ENCODE peak calls at places on chromosomes 7 and 10, in five cellular contexts. One of them, this sample, is unnamed.

GRCh38 chr7:97187067-97187466 is 69.6 kb downstream of the SDHAF3 start:
- DNase-seq in CD8-positive, alpha-beta memory T cell: no peak
- DNase-seq in colonic mucosa: no peak
- DNase-seq in fibroblast of the aortic adventitia: peak; percentile 43
- DNase-seq in spleen: no peak
- DNase-seq in this sample: peak; percentile 60

GRCh38 chr10:68088744-68089143 is 13.7 kb upstream of the HERC4 start:
- DNase-seq in CD8-positive, alpha-beta memory T cell: no peak
- DNase-seq in colonic mucosa: no peak
- DNase-seq in fibroblast of the aortic adventitia: peak; percentile 30
- DNase-seq in spleen: no peak
- DNase-seq in this sample: peak; percentile 43

GRCh38 chr7:74345970-74346369 is 56.8 kb downstream of the CLIP2 start:
- DNase-seq in CD8-positive, alpha-beta memory T cell: no peak
- DNase-seq in colonic mucosa: no peak
- DNase-seq in fibroblast of the aortic adventitia: no peak
- DNase-seq in spleen: no peak
- DNase-seq in this sample: no peak

GRCh38 chr10:112838784-112839481 is 111.1 kb upstream of the TCF7L2 start:
- DNase-seq in CD8-positive, alpha-beta memory T cell: no peak
- DNase-seq in colonic mucosa: no peak
- DNase-seq in fibroblast of the aortic adventitia: no peak
- DNase-seq in spleen: no peak
- DNase-seq in this sample: no peak

GRCh38 chr7:103124429-103124979 is 24.4 kb downstream of the NAPEPLD start:
- DNase-seq in CD8-positive, alpha-beta memory T cell: no peak
- DNase-seq in colonic mucosa: no peak
- DNase-seq in fibroblast of the aortic adventitia: no peak
- DNase-seq in spleen: no peak
- DNase-seq in this sample: no peak

GRCh38 chr10:22683995-22684305 is 30.4 kb downstream of the PIP4K2A start:
- DNase-seq in CD8-positive, alpha-beta memory T cell: no peak
- DNase-seq in colonic mucosa: no peak
- DNase-seq in fibroblast of the aortic adventitia: no peak
- DNase-seq in spleen: no peak
- DNase-seq in this sample: no peak

GRCh38 chr10:71684356-71685173 is 35.0 kb downstream of the C10orf105 start:
- DNase-seq in CD8-positive, alpha-beta memory T cell: no peak
- DNase-seq in colonic mucosa: peak; percentile 48
- DNase-seq in fibroblast of the aortic adventitia: no peak
- DNase-seq in spleen: no peak
- DNase-seq in this sample: no peak

GRCh38 chr10:110631934-110632333 is 12.2 kb upstream of the RBM20 start:
- DNase-seq in CD8-positive, alpha-beta memory T cell: no peak
- DNase-seq in colonic mucosa: no peak
- DNase-seq in fibroblast of the aortic adventitia: no peak
- DNase-seq in spleen: no peak
- DNase-seq in this sample: no peak

GRCh38 chr10:132970641-132971438 is 28.5 kb upstream of the CFAP46 start:
- DNase-seq in CD8-positive, alpha-beta memory T cell: no peak
- DNase-seq in colonic mucosa: no peak
- DNase-seq in fibroblast of the aortic adventitia: no peak
- DNase-seq in spleen: peak; percentile 61
- DNase-seq in this sample: no peak

GRCh38 chr10:69439350-69439739 is 11.9 kb upstream of the TSPAN15 start:
- DNase-seq in CD8-positive, alpha-beta memory T cell: no peak
- DNase-seq in colonic mucosa: peak; percentile 80
- DNase-seq in fibroblast of the aortic adventitia: no peak
- DNase-seq in spleen: peak; percentile 75
- DNase-seq in this sample: no peak

GRCh38 chr7:158950914-158951635 is 94.7 kb downstream of the DYNC2I1 start:
- DNase-seq in CD8-positive, alpha-beta memory T cell: no peak
- DNase-seq in colonic mucosa: no peak
- DNase-seq in fibroblast of the aortic adventitia: peak; percentile 18
- DNase-seq in spleen: no peak
- DNase-seq in this sample: peak; percentile 40

GRCh38 chr10:11144626-11145497 is 127.2 kb downstream of the CELF2 start:
- DNase-seq in CD8-positive, alpha-beta memory T cell: no peak
- DNase-seq in colonic mucosa: no peak
- DNase-seq in fibroblast of the aortic adventitia: no peak
- DNase-seq in spleen: no peak
- DNase-seq in this sample: no peak

GRCh38 chr7:128042027-128042426 is 10.8 kb upstream of the LRRC4 start:
- DNase-seq in CD8-positive, alpha-beta memory T cell: no peak
- DNase-seq in colonic mucosa: no peak
- DNase-seq in fibroblast of the aortic adventitia: no peak
- DNase-seq in spleen: no peak
- DNase-seq in this sample: no peak

GRCh38 chr10:131577786-131578471 is 266.4 kb upstream of the TCERG1L start:
- DNase-seq in CD8-positive, alpha-beta memory T cell: no peak
- DNase-seq in colonic mucosa: peak; percentile 10
- DNase-seq in fibroblast of the aortic adventitia: no peak
- DNase-seq in spleen: peak; percentile 71
- DNase-seq in this sample: no peak

GRCh38 chr7:157684596-157685429 is 348.0 kb downstream of the DNAJB6 start:
- DNase-seq in CD8-positive, alpha-beta memory T cell: no peak
- DNase-seq in colonic mucosa: no peak
- DNase-seq in fibroblast of the aortic adventitia: no peak
- DNase-seq in spleen: peak; percentile 63
- DNase-seq in this sample: no peak

GRCh38 chr7:141242568-141242967 is 168.7 kb downstream of the TMEM178B start:
- DNase-seq in CD8-positive, alpha-beta memory T cell: no peak
- DNase-seq in colonic mucosa: no peak
- DNase-seq in fibroblast of the aortic adventitia: no peak
- DNase-seq in spleen: no peak
- DNase-seq in this sample: no peak

GRCh38 chr7:135493362-135493761 is 16.5 kb downstream of the CNOT4 start:
- DNase-seq in CD8-positive, alpha-beta memory T cell: no peak
- DNase-seq in colonic mucosa: no peak
- DNase-seq in fibroblast of the aortic adventitia: peak; percentile 15
- DNase-seq in spleen: no peak
- DNase-seq in this sample: peak; percentile 60

GRCh38 chr10:75408512-75408881 is 6.9 kb upstream of the ZNF503 start:
- DNase-seq in CD8-positive, alpha-beta memory T cell: no peak
- DNase-seq in colonic mucosa: peak; percentile 38
- DNase-seq in fibroblast of the aortic adventitia: no peak
- DNase-seq in spleen: no peak
- DNase-seq in this sample: no peak

GRCh38 chr10:75407716-75408511 is 6.3 kb upstream of the ZNF503 start:
- DNase-seq in CD8-positive, alpha-beta memory T cell: no peak
- DNase-seq in colonic mucosa: peak; percentile 56
- DNase-seq in fibroblast of the aortic adventitia: peak; percentile 60
- DNase-seq in spleen: no peak
- DNase-seq in this sample: no peak

GRCh38 chr10:75407296-75407715 is 5.7 kb upstream of the ZNF503 start:
- DNase-seq in CD8-positive, alpha-beta memory T cell: no peak
- DNase-seq in colonic mucosa: no peak
- DNase-seq in fibroblast of the aortic adventitia: no peak
- DNase-seq in spleen: no peak
- DNase-seq in this sample: no peak

GRCh38 chr10:75410135-75410787 is 8.7 kb upstream of the ZNF503 start:
- DNase-seq in CD8-positive, alpha-beta memory T cell: no peak
- DNase-seq in colonic mucosa: no peak
- DNase-seq in fibroblast of the aortic adventitia: peak; percentile 12
- DNase-seq in spleen: no peak
- DNase-seq in this sample: no peak

GRCh38 chr10:75408911-75409885 is 7.6 kb upstream of the ZNF503 start:
- DNase-seq in CD8-positive, alpha-beta memory T cell: no peak
- DNase-seq in colonic mucosa: peak; percentile 79
- DNase-seq in fibroblast of the aortic adventitia: peak; percentile 46
- DNase-seq in spleen: peak; percentile 88
- DNase-seq in this sample: peak; percentile 56
- H3K4me3 ChIP-seq in CD8-positive, alpha-beta memory T cell: peak overlapping the region; percentile 41
- H3K4me3 ChIP-seq in colonic mucosa: peak overlapping the region; percentile 64
- H3K4me3 ChIP-seq in fibroblast of the aortic adventitia: peak overlapping the region; percentile 78
- H3K4me3 ChIP-seq in spleen: peak overlapping the region; percentile 29
- H3K4me3 ChIP-seq in this sample: peak overlapping the region; percentile 77

GRCh38 chr7:2523461-2523905 is 3.9 kb downstream of the LFNG start:
- DNase-seq in CD8-positive, alpha-beta memory T cell: no peak
- DNase-seq in colonic mucosa: peak; percentile 70
- DNase-seq in fibroblast of the aortic adventitia: no peak
- DNase-seq in spleen: peak; percentile 86
- DNase-seq in this sample: no peak

GRCh38 chr7:2525161-2525930 is 5.8 kb downstream of the LFNG start:
- DNase-seq in CD8-positive, alpha-beta memory T cell: no peak
- DNase-seq in colonic mucosa: no peak
- DNase-seq in fibroblast of the aortic adventitia: no peak
- DNase-seq in spleen: peak; percentile 87
- DNase-seq in this sample: no peak

GRCh38 chr7:2525931-2526630 is 6.5 kb downstream of the LFNG start:
- DNase-seq in CD8-positive, alpha-beta memory T cell: no peak
- DNase-seq in colonic mucosa: peak; percentile 46
- DNase-seq in fibroblast of the aortic adventitia: no peak
- DNase-seq in spleen: peak; percentile 81
- DNase-seq in this sample: no peak

GRCh38 chr7:2523941-2524807 is 4.6 kb downstream of the LFNG start:
- DNase-seq in CD8-positive, alpha-beta memory T cell: no peak
- DNase-seq in colonic mucosa: peak; percentile 97
- DNase-seq in fibroblast of the aortic adventitia: peak; percentile 26
- DNase-seq in spleen: peak; percentile 86
- DNase-seq in this sample: peak; percentile 57

DNA sequence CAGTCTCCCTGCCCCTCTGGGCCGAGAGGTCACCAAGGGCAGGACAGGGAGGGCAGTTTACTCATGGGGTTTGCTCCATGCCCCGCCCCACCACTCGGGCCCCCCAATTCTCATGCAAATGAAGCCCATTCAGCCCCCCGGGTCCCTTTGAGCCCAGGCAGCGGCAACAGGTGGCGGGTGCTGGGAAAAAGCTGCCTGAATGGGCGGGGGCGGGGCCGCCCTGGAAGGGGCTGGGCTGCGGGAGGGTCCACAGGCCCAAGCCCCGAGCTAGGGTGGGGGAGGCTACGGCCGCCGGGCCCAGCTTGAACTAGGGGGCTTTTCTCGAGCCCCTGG is 5.2 kb downstream of the LFNG start:
- DNase-seq in CD8-positive, alpha-beta memory T cell: no peak
- DNase-seq in colonic mucosa: no peak
- DNase-seq in fibroblast of the aortic adventitia: no peak
- DNase-seq in spleen: no peak
- DNase-seq in this sample: no peak
- H3K4me3 ChIP-seq in CD8-positive, alpha-beta memory T cell: no peak overlapping the region
- H3K4me3 ChIP-seq in colonic mucosa: no peak overlapping the region
- H3K4me3 ChIP-seq in fibroblast of the aortic adventitia: no peak overlapping the region
- H3K4me3 ChIP-seq in spleen: no peak overlapping the region
- H3K4me3 ChIP-seq in this sample: no peak overlapping the region

DNA sequence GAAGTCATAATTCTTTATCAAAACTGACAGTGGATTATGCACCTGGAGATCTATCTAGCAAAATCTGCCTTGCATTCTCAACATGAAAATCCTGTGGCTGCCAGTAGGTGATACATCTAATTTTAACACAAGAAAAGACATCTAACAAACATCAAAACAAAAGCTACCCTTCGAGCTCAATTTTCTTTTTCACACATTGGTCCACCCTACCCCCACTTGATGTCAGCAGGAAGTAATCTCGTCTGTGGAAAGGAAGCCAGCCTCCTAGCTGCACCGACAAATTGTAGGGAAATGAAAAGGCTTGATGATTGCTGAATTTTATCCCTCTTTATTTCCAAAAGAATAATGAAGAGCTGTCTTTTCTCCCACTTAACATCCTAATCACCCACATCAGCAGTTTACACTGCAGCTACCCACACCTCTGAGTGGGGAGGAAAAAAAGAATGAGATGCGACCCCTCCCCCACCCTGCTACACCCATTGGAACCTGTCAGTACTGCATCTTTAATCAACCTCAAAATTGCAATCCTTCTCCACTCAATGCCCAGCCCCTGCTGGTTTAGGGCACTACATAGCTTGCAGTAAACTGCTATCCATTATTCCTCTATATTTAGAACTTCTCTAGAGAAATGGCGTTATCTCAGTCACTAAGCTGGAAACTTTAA is 10.6 kb upstream of the CPVL start:
- DNase-seq in CD8-positive, alpha-beta memory T cell: no peak
- DNase-seq in colonic mucosa: no peak
- DNase-seq in fibroblast of the aortic adventitia: no peak
- DNase-seq in spleen: no peak
- DNase-seq in this sample: no peak
- H3K4me3 ChIP-seq in CD8-positive, alpha-beta memory T cell: no peak overlapping the region
- H3K4me3 ChIP-seq in colonic mucosa: no peak overlapping the region
- H3K4me3 ChIP-seq in fibroblast of the aortic adventitia: no peak overlapping the region
- H3K4me3 ChIP-seq in spleen: no peak overlapping the region
- H3K4me3 ChIP-seq in this sample: no peak overlapping the region

GRCh38 chr7:114649689-114650088 is 235.1 kb downstream of the FOXP2 start:
- DNase-seq in CD8-positive, alpha-beta memory T cell: no peak
- DNase-seq in colonic mucosa: no peak
- DNase-seq in fibroblast of the aortic adventitia: no peak
- DNase-seq in spleen: no peak
- DNase-seq in this sample: no peak

GRCh38 chr7:114652041-114652440 is 237.4 kb downstream of the FOXP2 start:
- DNase-seq in CD8-positive, alpha-beta memory T cell: no peak
- DNase-seq in colonic mucosa: no peak
- DNase-seq in fibroblast of the aortic adventitia: no peak
- DNase-seq in spleen: no peak
- DNase-seq in this sample: no peak

GRCh38 chr7:114650491-114650890 is 235.9 kb downstream of the FOXP2 start:
- DNase-seq in CD8-positive, alpha-beta memory T cell: no peak
- DNase-seq in colonic mucosa: no peak
- DNase-seq in fibroblast of the aortic adventitia: no peak
- DNase-seq in spleen: no peak
- DNase-seq in this sample: no peak

GRCh38 chr7:114656471-114656870 is 241.9 kb downstream of the FOXP2 start:
- DNase-seq in CD8-positive, alpha-beta memory T cell: no peak
- DNase-seq in colonic mucosa: no peak
- DNase-seq in fibroblast of the aortic adventitia: no peak
- DNase-seq in spleen: no peak
- DNase-seq in this sample: no peak

DNA sequence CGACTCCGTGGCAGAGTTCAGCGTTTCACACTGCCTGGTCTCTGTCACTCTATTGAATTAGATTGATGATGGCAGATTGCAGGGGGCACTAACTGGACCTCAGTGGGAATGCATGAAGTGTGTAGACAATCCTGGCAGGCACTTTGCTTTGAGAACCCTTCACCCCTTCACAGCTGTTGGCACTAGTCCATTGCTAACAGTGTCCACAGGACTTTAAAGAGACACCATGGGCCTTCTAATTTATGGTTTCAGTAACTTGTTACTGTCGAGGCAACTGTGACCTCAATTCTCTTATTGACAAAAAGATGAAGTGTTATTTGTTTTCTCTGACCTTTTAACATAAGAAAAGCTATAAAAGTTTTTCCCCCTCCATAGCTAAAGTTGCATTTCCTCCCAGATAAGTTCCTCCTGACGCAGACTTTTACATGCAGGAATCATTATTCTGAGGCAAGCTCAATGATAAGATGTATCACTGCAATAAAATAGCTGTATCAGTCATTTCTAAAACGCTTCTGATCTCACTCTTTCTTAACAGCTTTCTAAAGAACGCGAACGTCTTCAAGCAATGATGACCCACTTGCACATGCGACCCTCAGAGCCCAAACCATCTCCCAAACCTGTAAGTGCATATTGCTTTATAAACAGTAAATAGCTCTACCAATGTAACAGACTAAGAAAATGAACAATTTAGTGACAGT is 238.9 kb downstream of the FOXP2 start:
- DNase-seq in CD8-positive, alpha-beta memory T cell: no peak
- DNase-seq in colonic mucosa: no peak
- DNase-seq in fibroblast of the aortic adventitia: no peak
- DNase-seq in spleen: no peak
- DNase-seq in this sample: no peak
- H3K4me3 ChIP-seq in CD8-positive, alpha-beta memory T cell: no peak overlapping the region
- H3K4me3 ChIP-seq in colonic mucosa: no peak overlapping the region
- H3K4me3 ChIP-seq in fibroblast of the aortic adventitia: peak overlapping the region; percentile 4
- H3K4me3 ChIP-seq in spleen: no peak overlapping the region
- H3K4me3 ChIP-seq in this sample: no peak overlapping the region

GRCh38 chr7:25179325-25179724 is 49.0 kb downstream of the NPVF start:
- DNase-seq in CD8-positive, alpha-beta memory T cell: no peak
- DNase-seq in colonic mucosa: no peak
- DNase-seq in fibroblast of the aortic adventitia: no peak
- DNase-seq in spleen: no peak
- DNase-seq in this sample: no peak
- H3K4me3 ChIP-seq in CD8-positive, alpha-beta memory T cell: peak overlapping the region; percentile 74
- H3K4me3 ChIP-seq in colonic mucosa: peak overlapping the region; percentile 55
- H3K4me3 ChIP-seq in fibroblast of the aortic adventitia: peak overlapping the region; percentile 79
- H3K4me3 ChIP-seq in spleen: peak overlapping the region; percentile 44
- H3K4me3 ChIP-seq in this sample: peak overlapping the region; percentile 86